ENCODE peak calls at places on chromosomes 13 and 19, in seven cellular contexts. M is activated CD8-positive, alpha-beta memory T cell treated with anti-CD3 and anti-CD28 coated beads, Interleukin-2, amount 50 U/mL, for 4 hours; Y is activated CD4-positive, alpha-beta T cell treated with anti-CD3 and anti-CD28 coated beads for 36 hours; J is GM23338; R is NCI-H1092 treated with DMSO at 0.1 percent for 48 hours; F is stimulated activated naive CD8-positive, alpha-beta T cell treated with anti-CD3 and anti-CD28 coated beads, Interleukin-15, Interleukin-2, amounts not matched to agents 100 U/mL and 50 U/mL, for 24 hours; H is stimulated activated CD8-positive, alpha-beta memory T cell treated with anti-CD3 and anti-CD28 coated beads, Interleukin-7, amount 100 ng/mL, for 1 hour. L is an unnamed sample.

GRCh38 chr19:51364200-51365106 is 1.7 kb downstream of the ETFB start:
- DNase-seq in Y (no peak), M (no peak), H (no peak), J (no peak), R (no peak), F (peak; percentile 25), L (no peak)

GRCh38 chr19:40742477-40742876 is 7.8 kb downstream of the ACTMAP start:
- DNase-seq in H (no peak), J (no peak), Y (no peak), M (no peak), R (no peak), F (no peak), L (no peak)

GRCh38 chr19:35608250-35608649 is 4.3 kb upstream of the HAUS5 start:
- DNase-seq in R (no peak), Y (peak; percentile 21), H (no peak), J (no peak), F (no peak), M (no peak), L (no peak)

GRCh38 chr13:66780814-66781213 is 449.3 kb downstream of the PCDH9 start:
- DNase-seq in Y (no peak), J (no peak), F (no peak), H (no peak), R (no peak), M (no peak), L (no peak)

GRCh38 chr19:52535831-52536800 is 8.6 kb downstream of the ZNF808 start:
- DNase-seq in F (peak; percentile 93), M (peak; percentile 93), H (peak; percentile 82), Y (peak; percentile 97), R (peak; percentile 60), J (peak; percentile 97), L (peak; percentile 76)

GRCh38 chr13:92716749-92717148 is 509.9 kb upstream of the GPC6 start:
- DNase-seq in F (no peak), J (peak; percentile 30), M (no peak), Y (no peak), H (no peak), R (no peak), L (peak; percentile 16)

GRCh38 chr19:43354305-43354627 is 780 bp downstream of the CD177 start:
- DNase-seq in H (no peak), M (no peak), Y (no peak), J (peak; percentile 87), F (no peak), R (no peak), L (peak; percentile 74)

GRCh38 chr13:113837554-113838355 is 26.1 kb downstream of the GAS6 start:
- DNase-seq in R (no peak), M (no peak), Y (no peak), F (no peak), J (no peak), H (no peak), L (peak; percentile 80)

GRCh38 chr13:108728370-108728769 is 99.0 kb downstream of the MYO16 start:
- DNase-seq in J (peak; percentile 91), F (no peak), M (no peak), H (no peak), Y (no peak), R (no peak), L (peak; percentile 61)

GRCh38 chr13:110564472-110564985 is 3.0 kb upstream of the RAB20 start:
- DNase-seq in M (no peak), H (no peak), F (no peak), Y (no peak), J (no peak), R (no peak), L (no peak)

GRCh38 chr13:75635621-75636338 is at the start of gene LMO7:
- DNase-seq in F (peak; percentile 45), Y (peak; percentile 63), J (peak; percentile 89), H (no peak), M (peak; percentile 48), R (peak; percentile 18), L (peak; percentile 84)

GRCh38 chr13:44763604-44764311 is 187.6 kb upstream of the TSC22D1 start:
- DNase-seq in F (no peak), R (no peak), H (no peak), M (no peak), J (no peak), Y (no peak), L (no peak)

GRCh38 chr19:39928357-39928725 is 6.1 kb downstream of the FCGBP start:
- DNase-seq in R (no peak), H (no peak), F (no peak), M (no peak), J (no peak), Y (no peak), L (no peak)

GRCh38 chr13:97490702-97491307 is 56.8 kb downstream of the RAP2A start:
- DNase-seq in J (no peak), R (no peak), H (no peak), F (no peak), M (no peak), Y (no peak), L (no peak)

GRCh38 chr13:110353339-110353977 is 46.4 kb downstream of the COL4A2 start:
- DNase-seq in R (no peak), F (no peak), J (no peak), M (no peak), H (no peak), Y (no peak), L (no peak)

GRCh38 chr13:107203146-107203847 is 635.4 kb upstream of the ARGLU1 start:
- DNase-seq in M (no peak), R (no peak), H (no peak), J (peak; percentile 82), F (no peak), Y (peak; percentile 11), L (peak; percentile 67)

GRCh38 chr19:30719189-30719990 is 347.2 kb downstream of the ZNF536 start:
- DNase-seq in Y (peak; percentile 43), J (peak; percentile 68), R (no peak), M (no peak), F (peak; percentile 11), H (no peak), L (peak; percentile 69)

GRCh38 chr13:30818323-30818960 is 83.1 kb downstream of the ALOX5AP start:
- DNase-seq in Y (no peak), F (no peak), J (no peak), R (no peak), M (no peak), H (no peak), L (no peak)

GRCh38 chr19:17246681-17247425 is 1.1 kb upstream of the NR2F6 start:
- DNase-seq in J (peak; percentile 59), Y (no peak), H (no peak), M (no peak), R (peak; percentile 64), F (no peak), L (no peak)

GRCh38 chr13:28239374-28239773 is 101.0 kb downstream of the PAN3 start:
- DNase-seq in R (no peak), Y (no peak), J (no peak), F (no peak), H (no peak), M (no peak), L (no peak)

GRCh38 chr13:95292622-95293021 is 8.6 kb downstream of the ABCC4 start:
- DNase-seq in M (no peak), R (no peak), F (no peak), J (no peak), H (no peak), Y (no peak), L (no peak)

GRCh38 chr19:45492627-45493470 is 4.0 kb downstream of the RTN2 start:
- DNase-seq in F (peak; percentile 34), H (no peak), J (peak; percentile 91), R (no peak), M (no peak), Y (peak; percentile 39), L (peak; percentile 84)

GRCh38 chr13:94711561-94712286 is 621 bp downstream of the SOX21 start:
- DNase-seq in M (no peak), R (peak; percentile 56), F (no peak), H (no peak), Y (peak; percentile 53), J (peak; percentile 56), L (no peak)

GRCh38 chr13:46113596-46113995 is 8.8 kb upstream of the CPB2 start:
- DNase-seq in R (no peak), M (no peak), J (no peak), F (no peak), Y (no peak), H (no peak), L (no peak)

GRCh38 chr19:47032171-47032811 is 12.7 kb downstream of the NPAS1 start:
- DNase-seq in H (peak; percentile 34), J (peak; percentile 94), R (peak; percentile 23), F (peak; percentile 69), M (peak; percentile 71), Y (peak; percentile 80), L (peak; percentile 89)

GRCh38 chr19:2197270-2197669 is 33.5 kb downstream of the DOT1L start:
- DNase-seq in M (no peak), H (no peak), J (no peak), F (no peak), R (no peak), Y (no peak), L (no peak)

GRCh38 chr13:31485651-31486051 is 253.7 kb upstream of the RXFP2 start:
- DNase-seq in R (no peak), F (no peak), H (no peak), M (no peak), Y (no peak), J (no peak), L (no peak)

GRCh38 chr19:18684642-18684993 is 1.1 kb downstream of the CRTC1 start:
- DNase-seq in F (no peak), R (no peak), Y (no peak), J (no peak), H (no peak), M (no peak), L (no peak)

GRCh38 chr19:6481541-6482342 is at the start of gene DENND1C:
- DNase-seq in R (no peak), J (peak; percentile 74), M (peak; percentile 67), H (no peak), F (peak; percentile 78), Y (peak; percentile 84), L (peak; percentile 62)

GRCh38 chr19:51521796-51522195 is 9.7 kb downstream of the SIGLEC6 start:
- DNase-seq in Y (no peak), J (no peak), R (no peak), F (no peak), M (no peak), H (no peak), L (no peak)

L was measured in iPS-NIHi11.